ENCODE peak calls at places on chromosomes 11 and 22, in eight cellular contexts. One of them, this sample, is unnamed.

GRCh38 chr22:40499187-40499753 is 128.9 kb downstream of the SGSM3 start:
- DNase-seq in thoracic aorta: no peak
- DNase-seq in dorsolateral prefrontal cortex: no peak
- DNase-seq in colonic mucosa: no peak
- DNase-seq in left ventricle myocardium inferior: no peak
- DNase-seq in CD8-positive, alpha-beta T cell: no peak
- DNase-seq in A549: peak
- DNase-seq in K562: peak
- DNase-seq in this sample: peak

GRCh38 chr22:23180893-23181762 is 819 bp downstream of the BCR start:
- DNase-seq in thoracic aorta: no peak
- DNase-seq in dorsolateral prefrontal cortex: no peak
- DNase-seq in colonic mucosa: no peak
- DNase-seq in left ventricle myocardium inferior: peak
- DNase-seq in CD8-positive, alpha-beta T cell: peak
- DNase-seq in A549: no peak
- DNase-seq in K562: peak
- DNase-seq in this sample: no peak

GRCh38 chr11:129694966-129695365 is 120.7 kb upstream of the TMEM45B start:
- DNase-seq in thoracic aorta: no peak
- DNase-seq in dorsolateral prefrontal cortex: no peak
- DNase-seq in colonic mucosa: no peak
- DNase-seq in left ventricle myocardium inferior: no peak
- DNase-seq in CD8-positive, alpha-beta T cell: no peak
- DNase-seq in A549: no peak
- DNase-seq in K562: no peak
- DNase-seq in this sample: no peak

GRCh38 chr11:102046841-102047240 is 396 bp upstream of the CFAP300 start:
- DNase-seq in thoracic aorta: no peak
- DNase-seq in dorsolateral prefrontal cortex: no peak
- DNase-seq in colonic mucosa: no peak
- DNase-seq in left ventricle myocardium inferior: no peak
- DNase-seq in CD8-positive, alpha-beta T cell: no peak
- DNase-seq in A549: no peak
- DNase-seq in K562: no peak
- DNase-seq in this sample: no peak

GRCh38 chr11:121369366-121369765 is 76.8 kb downstream of the SC5D start:
- DNase-seq in thoracic aorta: no peak
- DNase-seq in dorsolateral prefrontal cortex: no peak
- DNase-seq in colonic mucosa: no peak
- DNase-seq in left ventricle myocardium inferior: no peak
- DNase-seq in CD8-positive, alpha-beta T cell: no peak
- DNase-seq in A549: no peak
- DNase-seq in K562: no peak
- DNase-seq in this sample: no peak

GRCh38 chr22:20937031-20937793 is 20.0 kb downstream of the CRKL start:
- DNase-seq in thoracic aorta: no peak
- DNase-seq in dorsolateral prefrontal cortex: no peak
- DNase-seq in colonic mucosa: no peak
- DNase-seq in left ventricle myocardium inferior: no peak
- DNase-seq in CD8-positive, alpha-beta T cell: no peak
- DNase-seq in A549: no peak
- DNase-seq in K562: peak
- DNase-seq in this sample: no peak

GRCh38 chr11:71133946-71134345 is 118.4 kb downstream of the SHANK2 start:
- DNase-seq in thoracic aorta: no peak
- DNase-seq in dorsolateral prefrontal cortex: no peak
- DNase-seq in colonic mucosa: no peak
- DNase-seq in left ventricle myocardium inferior: no peak
- DNase-seq in CD8-positive, alpha-beta T cell: no peak
- DNase-seq in A549: no peak
- DNase-seq in K562: no peak
- DNase-seq in this sample: no peak

GRCh38 chr22:23263651-23264555 is 83.6 kb downstream of the BCR start:
- DNase-seq in thoracic aorta: no peak
- DNase-seq in dorsolateral prefrontal cortex: peak
- DNase-seq in colonic mucosa: no peak
- DNase-seq in left ventricle myocardium inferior: no peak
- DNase-seq in CD8-positive, alpha-beta T cell: peak
- DNase-seq in A549: no peak
- DNase-seq in K562: peak
- DNase-seq in this sample: no peak

GRCh38 chr22:48563966-48564330 is 1263.7 kb downstream of the BRD1 start:
- DNase-seq in thoracic aorta: no peak
- DNase-seq in dorsolateral prefrontal cortex: no peak
- DNase-seq in colonic mucosa: no peak
- DNase-seq in left ventricle myocardium inferior: no peak
- DNase-seq in CD8-positive, alpha-beta T cell: no peak
- DNase-seq in A549: no peak
- DNase-seq in K562: no peak
- DNase-seq in this sample: no peak

GRCh38 chr11:61277973-61278565 is 17.0 kb downstream of the VWCE start:
- DNase-seq in thoracic aorta: no peak
- DNase-seq in dorsolateral prefrontal cortex: no peak
- DNase-seq in colonic mucosa: no peak
- DNase-seq in left ventricle myocardium inferior: no peak
- DNase-seq in CD8-positive, alpha-beta T cell: no peak
- DNase-seq in A549: no peak
- DNase-seq in K562: no peak
- DNase-seq in this sample: no peak

GRCh38 chr11:83008581-83008923 is 63.1 kb downstream of the RAB30 start:
- DNase-seq in thoracic aorta: no peak
- DNase-seq in dorsolateral prefrontal cortex: no peak
- DNase-seq in colonic mucosa: no peak
- DNase-seq in left ventricle myocardium inferior: no peak
- DNase-seq in CD8-positive, alpha-beta T cell: no peak
- DNase-seq in A549: no peak
- DNase-seq in K562: peak
- DNase-seq in this sample: no peak

GRCh38 chr22:17717708-17718107 is 56.6 kb downstream of the BID start:
- DNase-seq in thoracic aorta: no peak
- DNase-seq in dorsolateral prefrontal cortex: no peak
- DNase-seq in colonic mucosa: no peak
- DNase-seq in left ventricle myocardium inferior: no peak
- DNase-seq in CD8-positive, alpha-beta T cell: no peak
- DNase-seq in A549: no peak
- DNase-seq in K562: no peak
- DNase-seq in this sample: no peak

GRCh38 chr11:59193741-59194140 is 19.0 kb downstream of the MPEG1 start:
- DNase-seq in thoracic aorta: no peak
- DNase-seq in dorsolateral prefrontal cortex: peak
- DNase-seq in colonic mucosa: no peak
- DNase-seq in left ventricle myocardium inferior: no peak
- DNase-seq in CD8-positive, alpha-beta T cell: no peak
- DNase-seq in A549: no peak
- DNase-seq in K562: no peak
- DNase-seq in this sample: no peak

GRCh38 chr11:109695696-109696095 is 273.7 kb downstream of the C11orf87 start:
- DNase-seq in thoracic aorta: no peak
- DNase-seq in dorsolateral prefrontal cortex: no peak
- DNase-seq in colonic mucosa: no peak
- DNase-seq in left ventricle myocardium inferior: no peak
- DNase-seq in CD8-positive, alpha-beta T cell: no peak
- DNase-seq in A549: no peak
- DNase-seq in K562: no peak
- DNase-seq in this sample: no peak

GRCh38 chr22:35477911-35478582 is 62.6 kb upstream of the RASD2 start:
- DNase-seq in thoracic aorta: no peak
- DNase-seq in dorsolateral prefrontal cortex: no peak
- DNase-seq in colonic mucosa: peak
- DNase-seq in left ventricle myocardium inferior: peak
- DNase-seq in CD8-positive, alpha-beta T cell: no peak
- DNase-seq in A549: peak
- DNase-seq in K562: peak
- DNase-seq in this sample: peak

GRCh38 chr22:31871475-31871874 is 72.9 kb upstream of the YWHAH start:
- DNase-seq in thoracic aorta: no peak
- DNase-seq in dorsolateral prefrontal cortex: no peak
- DNase-seq in colonic mucosa: no peak
- DNase-seq in left ventricle myocardium inferior: no peak
- DNase-seq in CD8-positive, alpha-beta T cell: no peak
- DNase-seq in A549: no peak
- DNase-seq in K562: no peak
- DNase-seq in this sample: no peak

GRCh38 chr11:63613517-63614135 is 607 bp downstream of the PLAAT3 start:
- DNase-seq in thoracic aorta: no peak
- DNase-seq in dorsolateral prefrontal cortex: peak
- DNase-seq in colonic mucosa: peak
- DNase-seq in left ventricle myocardium inferior: peak
- DNase-seq in CD8-positive, alpha-beta T cell: peak
- DNase-seq in A549: peak
- DNase-seq in K562: no peak
- DNase-seq in this sample: peak

GRCh38 chr11:103903005-103903404 is 133.4 kb upstream of the DDI1 start:
- DNase-seq in thoracic aorta: no peak
- DNase-seq in dorsolateral prefrontal cortex: no peak
- DNase-seq in colonic mucosa: no peak
- DNase-seq in left ventricle myocardium inferior: no peak
- DNase-seq in CD8-positive, alpha-beta T cell: no peak
- DNase-seq in A549: no peak
- DNase-seq in K562: no peak
- DNase-seq in this sample: no peak

GRCh38 chr11:120230433-120231071 is 9.4 kb upstream of the POU2F3 start:
- DNase-seq in thoracic aorta: no peak
- DNase-seq in dorsolateral prefrontal cortex: no peak
- DNase-seq in colonic mucosa: no peak
- DNase-seq in left ventricle myocardium inferior: no peak
- DNase-seq in CD8-positive, alpha-beta T cell: no peak
- DNase-seq in A549: no peak
- DNase-seq in K562: no peak
- DNase-seq in this sample: no peak

GRCh38 chr11:120233207-120233803 is 6.6 kb upstream of the POU2F3 start:
- DNase-seq in thoracic aorta: no peak
- DNase-seq in dorsolateral prefrontal cortex: no peak
- DNase-seq in colonic mucosa: no peak
- DNase-seq in left ventricle myocardium inferior: no peak
- DNase-seq in CD8-positive, alpha-beta T cell: no peak
- DNase-seq in A549: no peak
- DNase-seq in K562: no peak
- DNase-seq in this sample: no peak

GRCh38 chr11:120228794-120229384 is 11.1 kb upstream of the POU2F3 start:
- DNase-seq in thoracic aorta: no peak
- DNase-seq in dorsolateral prefrontal cortex: no peak
- DNase-seq in colonic mucosa: no peak
- DNase-seq in left ventricle myocardium inferior: no peak
- DNase-seq in CD8-positive, alpha-beta T cell: no peak
- DNase-seq in A549: no peak
- DNase-seq in K562: peak
- DNase-seq in this sample: no peak

GRCh38 chr11:120229451-120230424 is 10.2 kb upstream of the POU2F3 start:
- DNase-seq in thoracic aorta: no peak
- DNase-seq in dorsolateral prefrontal cortex: peak
- DNase-seq in colonic mucosa: no peak
- DNase-seq in left ventricle myocardium inferior: no peak
- DNase-seq in CD8-positive, alpha-beta T cell: no peak
- DNase-seq in A549: no peak
- DNase-seq in K562: peak
- DNase-seq in this sample: no peak

GRCh38 chr11:120231963-120232362 is 8.0 kb upstream of the POU2F3 start:
- DNase-seq in thoracic aorta: no peak
- DNase-seq in dorsolateral prefrontal cortex: no peak
- DNase-seq in colonic mucosa: no peak
- DNase-seq in left ventricle myocardium inferior: no peak
- DNase-seq in CD8-positive, alpha-beta T cell: no peak
- DNase-seq in A549: no peak
- DNase-seq in K562: no peak
- DNase-seq in this sample: no peak
- H3K4me3 ChIP-seq in thoracic aorta: no peak
- H3K4me3 ChIP-seq in dorsolateral prefrontal cortex: no peak
- H3K4me3 ChIP-seq in colonic mucosa: no peak
- H3K4me3 ChIP-seq in left ventricle myocardium inferior: no peak
- H3K4me3 ChIP-seq in CD8-positive, alpha-beta T cell: no peak
- H3K4me3 ChIP-seq in A549: no peak
- H3K4me3 ChIP-seq in K562: no peak
- H3K4me3 ChIP-seq in this sample: no peak

DNA sequence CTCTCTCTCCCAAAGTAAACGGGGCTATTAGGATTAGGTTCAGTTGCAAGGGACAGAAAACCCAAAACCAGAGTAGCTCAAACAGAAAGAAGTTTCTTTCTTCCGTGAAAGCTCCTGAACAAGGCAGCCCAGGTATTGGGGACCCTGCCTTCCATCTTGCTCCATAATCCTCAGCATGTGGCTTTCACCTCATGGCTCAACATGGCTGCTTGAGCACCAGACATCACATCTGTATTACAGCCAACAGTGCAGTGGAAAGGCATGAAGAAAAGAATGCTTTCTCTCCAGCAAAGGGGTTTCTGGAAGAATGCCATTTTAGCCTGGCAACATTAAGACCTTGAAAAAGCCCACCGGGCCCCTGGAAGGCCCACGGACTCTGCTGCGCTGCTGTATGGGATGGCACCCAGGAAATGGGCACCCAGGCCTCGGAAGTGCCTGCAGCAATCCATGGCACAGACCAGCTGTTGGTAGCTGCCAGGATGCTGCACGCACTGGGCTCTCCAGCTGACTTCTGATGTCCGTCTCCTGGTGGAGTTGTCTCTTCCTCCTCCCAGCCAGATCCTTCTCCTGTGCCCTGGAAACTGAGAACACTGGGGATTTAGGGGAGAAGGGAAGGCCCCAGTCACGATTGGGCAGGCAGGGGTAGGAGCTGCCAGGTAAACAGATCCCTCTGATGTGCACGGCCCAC is 22.6 kb downstream of the PDGFB start:
- DNase-seq in thoracic aorta: no peak
- DNase-seq in dorsolateral prefrontal cortex: no peak
- DNase-seq in colonic mucosa: no peak
- DNase-seq in left ventricle myocardium inferior: no peak
- DNase-seq in CD8-positive, alpha-beta T cell: no peak
- DNase-seq in A549: no peak
- DNase-seq in K562: no peak
- DNase-seq in this sample: no peak
- H3K4me3 ChIP-seq in thoracic aorta: no peak
- H3K4me3 ChIP-seq in dorsolateral prefrontal cortex: no peak
- H3K4me3 ChIP-seq in colonic mucosa: no peak
- H3K4me3 ChIP-seq in left ventricle myocardium inferior: no peak
- H3K4me3 ChIP-seq in CD8-positive, alpha-beta T cell: no peak
- H3K4me3 ChIP-seq in A549: no peak
- H3K4me3 ChIP-seq in K562: no peak
- H3K4me3 ChIP-seq in this sample: no peak

DNA sequence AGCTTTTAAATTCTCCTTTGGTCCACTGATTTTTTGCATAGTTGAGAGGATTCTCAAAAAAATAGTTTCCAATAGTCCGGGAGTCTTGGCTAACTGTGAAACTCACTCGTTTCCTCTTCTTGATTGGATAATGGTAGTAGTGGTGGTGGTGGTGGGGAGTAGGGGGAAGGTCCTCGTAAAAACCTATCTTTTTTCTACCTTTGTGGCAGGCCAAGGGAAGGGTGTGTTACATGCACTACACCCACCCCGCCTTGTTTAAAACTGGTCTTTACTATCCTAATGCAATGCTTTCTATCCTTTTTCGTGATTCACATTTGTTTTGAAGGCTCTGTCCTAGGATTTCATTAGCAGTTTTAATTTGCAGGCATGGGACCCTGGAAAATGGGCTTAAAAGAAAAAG is 4.8 kb downstream of the TEAD1 start:
- DNase-seq in thoracic aorta: no peak
- DNase-seq in dorsolateral prefrontal cortex: no peak
- DNase-seq in colonic mucosa: no peak
- DNase-seq in left ventricle myocardium inferior: no peak
- DNase-seq in CD8-positive, alpha-beta T cell: no peak
- DNase-seq in A549: no peak
- DNase-seq in K562: no peak
- DNase-seq in this sample: no peak
- H3K4me3 ChIP-seq in thoracic aorta: no peak
- H3K4me3 ChIP-seq in dorsolateral prefrontal cortex: no peak
- H3K4me3 ChIP-seq in colonic mucosa: no peak
- H3K4me3 ChIP-seq in left ventricle myocardium inferior: no peak
- H3K4me3 ChIP-seq in CD8-positive, alpha-beta T cell: no peak
- H3K4me3 ChIP-seq in A549: peak
- H3K4me3 ChIP-seq in K562: no peak
- H3K4me3 ChIP-seq in this sample: no peak

GRCh38 chr11:85431319-85431718 is 195.8 kb downstream of the DLG2 start:
- DNase-seq in thoracic aorta: no peak
- DNase-seq in dorsolateral prefrontal cortex: no peak
- DNase-seq in colonic mucosa: no peak
- DNase-seq in left ventricle myocardium inferior: no peak
- DNase-seq in CD8-positive, alpha-beta T cell: no peak
- DNase-seq in A549: no peak
- DNase-seq in K562: no peak
- DNase-seq in this sample: no peak
- H3K4me3 ChIP-seq in thoracic aorta: no peak
- H3K4me3 ChIP-seq in dorsolateral prefrontal cortex: no peak
- H3K4me3 ChIP-seq in colonic mucosa: no peak
- H3K4me3 ChIP-seq in left ventricle myocardium inferior: no peak
- H3K4me3 ChIP-seq in CD8-positive, alpha-beta T cell: no peak
- H3K4me3 ChIP-seq in A549: no peak
- H3K4me3 ChIP-seq in K562: no peak
- H3K4me3 ChIP-seq in this sample: no peak

This sample was measured in uterus.